ENCODE peak calls at places on chromosomes 2 and 18, in five cellular contexts. E is NCI-H1436, G is DMS153, S is adrenal gland, W is Kasumi-1. X is an unnamed sample.

GRCh38 chr2:190835303-190835930 is 45.2 kb upstream of the GLS start:
- DNase-seq in E (no peak), G (no peak), S (peak; percentile 81), W (no peak), X (peak; percentile 58)

GRCh38 chr2:240421396-240421795 is 14.1 kb upstream of the GPC1 start:
- DNase-seq in E (no peak), G (no peak), S (no peak), W (no peak), X (no peak)

GRCh38 chr18:45106331-45106774 is 425.7 kb downstream of the SETBP1 start:
- DNase-seq in E (no peak), G (no peak), S (no peak), W (peak; percentile 95), X (no peak)

GRCh38 chr2:15965564-15966019 is 25.2 kb downstream of the MYCN start:
- DNase-seq in E (no peak), G (no peak), S (no peak), W (peak; percentile 43), X (no peak)

GRCh38 chr18:22250591-22250996 is 81.2 kb downstream of the GATA6 start:
- DNase-seq in E (no peak), G (no peak), S (no peak), W (no peak), X (no peak)

GRCh38 chr2:187054501-187055319 is 205.7 kb upstream of the ZSWIM2 start:
- DNase-seq in E (no peak), G (no peak), S (no peak), W (no peak), X (no peak)

GRCh38 chr18:28581503-28582169 is 404.7 kb upstream of the CDH2 start:
- DNase-seq in E (peak; percentile 22), G (peak; percentile 39), S (no peak), W (no peak), X (no peak)

GRCh38 chr2:72108121-72108520 is 39.5 kb downstream of the CYP26B1 start:
- DNase-seq in E (no peak), G (no peak), S (no peak), W (no peak), X (no peak)

GRCh38 chr2:241009601-241010530 is 11.4 kb downstream of the SNED1 start:
- DNase-seq in E (no peak), G (no peak), S (peak; percentile 77), W (peak; percentile 85), X (peak; percentile 44)

GRCh38 chr2:41872646-41873045 is 175.2 kb upstream of the PKDCC start:
- DNase-seq in E (no peak), G (no peak), S (no peak), W (no peak), X (no peak)

GRCh38 chr2:202014328-202015034 is 19.2 kb upstream of the FZD7 start:
- DNase-seq in E (no peak), G (no peak), S (no peak), W (no peak), X (no peak)

GRCh38 chr2:213980883-213981282 is 430.0 kb upstream of the VWC2L start:
- DNase-seq in E (no peak), G (no peak), S (no peak), W (no peak), X (no peak)

GRCh38 chr2:207812058-207812857 is 42.6 kb upstream of the FZD5 start:
- DNase-seq in E (no peak), G (no peak), S (no peak), W (no peak), X (no peak)

GRCh38 chr18:32576296-32576916 is 105.7 kb upstream of the GAREM1 start:
- DNase-seq in E (no peak), G (no peak), S (peak; percentile 26), W (peak; percentile 35), X (peak; percentile 30)

GRCh38 chr2:130300258-130300969 is 42.3 kb upstream of the IMP4 start:
- DNase-seq in E (no peak), G (no peak), S (no peak), W (no peak), X (no peak)

GRCh38 chr18:7950380-7951143 is 383.4 kb downstream of the PTPRM start:
- DNase-seq in E (no peak), G (no peak), S (no peak), W (no peak), X (no peak)

GRCh38 chr2:98039085-98039756 is 43.5 kb upstream of the TMEM131 start:
- DNase-seq in E (no peak), G (no peak), S (peak; percentile 18), W (no peak), X (peak; percentile 22)

GRCh38 chr2:169734172-169734847 is 678 bp downstream of the KLHL23 start:
- DNase-seq in E (peak; percentile 15), G (no peak), S (no peak), W (peak; percentile 23), X (no peak)

GRCh38 chr2:169018390-169018789 is 12.7 kb downstream of the ABCB11 start:
- DNase-seq in E (no peak), G (no peak), S (no peak), W (no peak), X (no peak)

GRCh38 chr2:40363631-40364030 is 88.3 kb downstream of the SLC8A1 start:
- DNase-seq in E (peak; percentile 37), G (no peak), S (no peak), W (no peak), X (no peak)

GRCh38 chr18:61595615-61596014 is 262.4 kb downstream of the CDH20 start:
- DNase-seq in E (no peak), G (no peak), S (no peak), W (no peak), X (no peak)

GRCh38 chr2:237616373-237617304 is 10.7 kb upstream of the LRRFIP1 start:
- DNase-seq in E (no peak), G (no peak), S (no peak), W (peak; percentile 73), X (no peak)